ENCODE peak calls at places on chromosomes 3 and 15, in ten cellular contexts. Q is GM23338; T is cardiac muscle cell; W is Caco-2; X is naive thymus-derived CD4-positive, alpha-beta T cell; I is stomach; H is CD8-positive, alpha-beta memory T cell; K is H7; S is HepG2; Y is fibroblast of lung. P is an unnamed sample. For H3K27me3, the result is how much of the 10 kb centered on the place peaks cover.

GRCh38 chr15:67883228-67883773 is 43.5 kb upstream of the RNU6-1 start:
- DNase-seq in Y (no peak), S (no peak), K (peak), X (no peak), I (no peak), H (no peak), Q (no peak), W (no peak), T (peak), P (no peak)

GRCh38 chr15:81481326-81481725 is 107.3 kb upstream of the TMC3 start:
- DNase-seq in W (no peak), X (no peak), S (no peak), Q (no peak), T (no peak), Y (no peak), H (no peak), K (no peak), I (no peak), P (no peak)

GRCh38 chr3:115325539-115325938 is 178.5 kb upstream of the ZBTB20 start:
- DNase-seq in Q (peak), K (peak), X (no peak), I (no peak), T (peak), W (peak), Y (peak), S (peak), H (no peak), P (peak)

GRCh38 chr3:116034797-116035196 is 410.5 kb downstream of the LSAMP start:
- DNase-seq in T (no peak), S (no peak), W (no peak), H (no peak), Q (no peak), K (no peak), Y (no peak), X (no peak), I (no peak), P (no peak)

GRCh38 chr3:188397766-188398705 is 244.1 kb downstream of the LPP start:
- DNase-seq in S (no peak), K (no peak), H (no peak), Y (no peak), I (no peak), W (no peak), T (no peak), X (no peak), Q (no peak), P (no peak)

GRCh38 chr15:85477730-85478129 is 97.3 kb downstream of the AKAP13 start:
- DNase-seq in T (peak), S (no peak), H (no peak), X (no peak), Q (no peak), I (no peak), Y (peak), W (no peak), K (no peak), P (no peak)

GRCh38 chr3:170606675-170607074 is 20.8 kb upstream of the SLC7A14 start:
- DNase-seq in K (no peak), I (no peak), S (no peak), Q (no peak), H (no peak), X (no peak), W (no peak), T (no peak), Y (no peak), P (no peak)

GRCh38 chr3:147604136-147604535 is 195.0 kb downstream of the ZIC1 start:
- DNase-seq in Y (no peak), S (no peak), X (no peak), I (no peak), K (no peak), T (no peak), Q (no peak), H (no peak), W (no peak), P (no peak)

GRCh38 chr3:126548556-126549466 is 9.9 kb downstream of the C3orf22 start:
- DNase-seq in Y (no peak), K (peak), Q (no peak), X (no peak), I (peak), H (no peak), S (no peak), T (no peak), W (no peak), P (no peak)

GRCh38 chr3:48446043-48446424 is 503 bp upstream of the ATRIP start:
- DNase-seq in Y (no peak), T (no peak), S (no peak), I (no peak), H (no peak), Q (no peak), X (no peak), W (no peak), K (peak), P (no peak)

GRCh38 chr15:60478633-60479360 is at the start of gene ICE2:
- DNase-seq in Y (peak), W (peak), H (peak), Q (peak), I (peak), T (peak), K (peak), X (peak), S (peak), P (peak)

GRCh38 chr3:194871143-194871863 is 185.6 kb downstream of the FAM43A start:
- DNase-seq in S (no peak), T (peak), Y (peak), I (peak), K (peak), H (no peak), Q (peak), W (peak), X (no peak), P (no peak)

GRCh38 chr3:184565421-184566211 is 4.0 kb downstream of the EPHB3 start:
- DNase-seq in X (no peak), S (no peak), T (peak), K (peak), H (no peak), W (peak), Q (no peak), Y (peak), I (peak), P (no peak)

GRCh38 chr15:55970286-55970685 is 23.1 kb downstream of the NEDD4 start:
- DNase-seq in S (no peak), Q (no peak), W (no peak), Y (no peak), T (no peak), I (no peak), K (no peak), X (no peak), H (no peak), P (no peak)

DNA sequence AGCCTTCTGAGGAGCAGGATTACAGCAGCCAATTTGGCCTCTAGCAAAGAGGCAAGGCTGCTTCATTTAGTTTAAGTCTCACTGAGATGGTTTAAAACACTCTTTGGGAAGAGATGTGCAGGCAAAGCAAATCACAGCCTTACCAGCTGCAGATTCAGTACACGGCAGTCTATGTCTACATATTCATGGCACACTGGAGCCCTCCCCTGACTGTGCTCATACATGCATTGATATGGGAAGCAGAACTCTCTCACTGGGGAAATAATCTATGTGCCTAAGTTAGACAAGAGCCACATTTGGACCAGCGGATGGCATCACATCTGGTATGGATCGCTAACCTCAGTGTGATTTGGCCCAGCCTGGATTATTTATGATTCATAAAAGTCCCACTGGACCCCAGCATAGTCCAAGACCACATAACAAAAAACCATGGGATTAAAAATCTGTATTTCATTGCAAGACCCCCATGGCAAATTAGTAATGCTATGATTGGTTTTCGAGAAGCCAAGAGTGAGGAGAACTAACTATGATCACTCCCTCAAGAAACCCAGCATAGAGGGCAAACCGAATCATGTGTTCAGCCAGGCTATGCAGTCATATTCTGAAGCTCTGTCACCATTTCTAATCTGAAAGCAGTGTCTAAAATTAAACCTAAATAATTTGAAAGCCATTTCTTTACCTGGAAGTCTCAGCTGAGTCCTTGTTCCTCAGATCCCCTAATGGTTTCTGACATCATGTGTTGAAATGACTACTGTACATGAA is 1.3 kb downstream of the PRICKLE2 start:
- DNase-seq in W (no peak), S (no peak), Q (no peak), X (no peak), Y (peak), T (peak), I (no peak), K (no peak), H (no peak), P (no peak)
- H3K4me3 ChIP-seq in W (no peak), S (no peak), Q (no peak), X (no peak), Y (peak), T (no peak), I (peak), K (no peak), H (no peak), P (no peak)

DNA sequence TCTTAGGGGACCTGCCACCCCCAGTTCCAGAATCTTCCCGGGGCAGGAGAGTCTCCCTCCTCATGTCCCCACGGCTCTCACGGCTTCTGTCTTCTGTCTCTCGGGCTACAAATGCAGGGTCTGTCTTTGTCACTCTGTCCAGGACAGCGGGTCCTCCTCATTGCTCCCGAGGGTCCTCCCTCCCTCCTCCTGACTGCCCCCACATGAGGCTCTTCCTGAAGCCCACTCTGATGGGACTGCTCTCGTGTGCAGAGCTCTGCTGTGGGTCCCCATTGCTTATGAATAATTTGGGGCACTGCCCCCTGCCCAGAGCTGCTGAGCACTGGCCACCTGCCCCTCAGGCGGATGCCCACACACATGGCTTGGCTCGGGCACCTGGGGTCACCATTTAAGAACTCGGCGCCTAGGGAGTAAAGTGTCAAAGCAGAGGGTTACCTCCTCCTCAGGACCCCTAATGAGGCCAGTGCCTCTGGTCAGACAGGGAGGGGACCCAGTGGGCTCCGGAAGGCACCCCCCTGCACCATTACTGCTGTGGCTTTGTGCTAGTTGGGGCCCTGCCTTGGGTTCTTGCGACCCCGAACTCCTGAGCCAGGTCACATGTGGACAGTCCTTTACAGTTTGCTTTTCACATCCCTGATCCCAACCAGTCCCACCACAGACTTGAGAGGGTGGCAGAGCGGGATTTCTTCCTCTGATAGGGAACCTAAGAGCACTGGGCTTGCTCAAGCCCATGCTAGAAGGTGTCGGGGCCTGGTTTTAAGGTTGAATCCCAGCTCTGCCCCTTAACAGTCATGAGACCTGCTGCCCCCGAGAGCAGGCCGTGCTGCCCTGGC is 22.1 kb downstream of the HDAC11 start:
- DNase-seq in W (peak), K (no peak), T (no peak), S (no peak), I (no peak), Q (no peak), X (no peak), H (no peak), Y (no peak), P (no peak)
- H3K27me3 ChIP-seq in W (under half), K (under half), T (under half), S (under half), I (under half), Q (under half), X (under half), H (under half), Y (under half), P (under half)

GRCh38 chr3:129239992-129240391 is 9.4 kb upstream of the COPG1 start:
- DNase-seq in Q (peak), X (no peak), W (no peak), T (no peak), H (no peak), Y (no peak), I (no peak), S (no peak), K (peak), P (no peak)

GRCh38 chr3:129240436-129240835 is 9.0 kb upstream of the COPG1 start:
- DNase-seq in H (no peak), K (no peak), Q (no peak), T (no peak), S (no peak), Y (no peak), X (no peak), I (no peak), W (no peak), P (no peak)

GRCh38 chr3:129235310-129235917 is 14.0 kb upstream of the COPG1 start:
- DNase-seq in Y (no peak), W (no peak), I (no peak), K (no peak), X (no peak), H (no peak), Q (no peak), T (no peak), S (no peak), P (no peak)

GRCh38 chr3:129234441-129234840 is 15.0 kb upstream of the COPG1 start:
- DNase-seq in Q (no peak), H (no peak), X (no peak), I (no peak), S (no peak), K (no peak), Y (no peak), T (no peak), W (no peak), P (no peak)

GRCh38 chr3:129238945-129239705 is 10.3 kb upstream of the COPG1 start:
- DNase-seq in I (no peak), H (no peak), X (no peak), Q (no peak), W (no peak), S (no peak), T (peak), Y (peak), K (no peak), P (no peak)
- H3K4me3 ChIP-seq in I (no peak), H (no peak), X (peak), Q (no peak), W (no peak), S (peak), T (no peak), Y (no peak), K (no peak), P (no peak)

DNA sequence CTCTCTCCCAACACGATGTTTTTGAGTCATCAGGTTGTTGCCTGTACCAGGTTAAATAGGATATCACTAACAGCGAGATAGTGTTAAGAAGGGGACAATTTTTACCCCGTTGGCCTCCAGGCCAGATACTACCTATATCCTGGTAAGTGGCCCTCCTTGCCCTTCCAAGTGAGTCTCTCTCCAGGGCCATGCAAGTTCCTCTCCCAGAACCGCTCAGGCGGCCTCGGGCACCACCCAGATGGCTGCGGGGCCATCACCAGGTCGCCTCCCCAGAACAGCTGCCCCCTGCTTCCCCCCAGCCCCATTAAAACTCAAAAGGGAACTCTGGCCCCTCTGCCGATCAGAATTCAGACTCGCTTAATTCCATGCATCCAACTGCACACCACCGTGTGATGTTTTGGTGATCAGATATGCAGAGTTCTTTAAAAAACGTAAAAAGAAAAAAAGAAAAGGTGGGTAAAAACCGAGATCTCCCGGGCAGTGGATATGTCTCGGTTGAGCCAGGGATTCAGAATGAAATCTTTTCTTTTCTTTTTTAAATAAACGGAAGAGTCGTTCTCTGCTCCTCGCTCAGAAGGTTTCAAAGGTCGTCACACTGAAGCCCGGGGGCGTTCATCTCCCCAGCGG is 1.9 kb upstream of the TRIM71 start:
- DNase-seq in H (no peak), Y (no peak), K (peak), S (no peak), Q (no peak), X (no peak), W (no peak), I (no peak), T (no peak), P (no peak)
- H3K27me3 ChIP-seq in H (under half), Y (under half), K (under half), S (under half), Q (under half), X (under half), W (under half), I (half or more), T (under half), P (under half)

GRCh38 chr15:34099914-34100313 is 1.7 kb downstream of the EMC7 start:
- DNase-seq in X (no peak), S (no peak), T (no peak), K (no peak), H (no peak), Q (no peak), Y (no peak), W (no peak), I (no peak), P (no peak)
- H3K4me3 ChIP-seq in X (no peak), S (peak), T (no peak), K (no peak), H (no peak), Q (no peak), Y (peak), W (no peak), I (peak), P (no peak)

DNA sequence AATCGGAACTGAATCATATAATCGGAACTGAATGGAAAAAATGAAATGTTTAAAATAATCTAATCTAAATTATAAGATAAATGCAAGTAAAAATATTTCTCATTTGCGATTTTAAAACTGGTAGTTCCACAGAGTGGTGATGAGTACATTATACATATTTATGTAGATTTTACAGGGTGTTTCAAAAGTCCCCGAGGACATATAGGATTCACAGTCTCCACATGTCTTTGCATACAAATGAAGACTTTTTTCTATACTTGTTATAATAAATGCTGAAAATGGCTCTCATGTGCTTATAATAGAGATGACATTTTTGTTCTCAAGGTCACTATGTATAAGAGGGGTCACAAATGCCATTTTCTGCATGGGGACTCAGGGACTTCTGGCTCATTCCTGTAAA is 139.5 kb downstream of the PEX5L start:
- DNase-seq in K (no peak), T (no peak), Q (no peak), S (no peak), X (no peak), H (no peak), Y (no peak), I (no peak), W (no peak), P (no peak)
- H3K27me3 ChIP-seq in K (under half), T (under half), Q (under half), S (under half), X (under half), H (under half), Y (under half), I (under half), W (under half), P (under half)

GRCh38 chr15:27762471-27762870 is 336.6 kb downstream of the OCA2 start:
- DNase-seq in Q (no peak), S (no peak), X (no peak), I (no peak), T (no peak), Y (no peak), H (no peak), W (no peak), K (no peak), P (no peak)

GRCh38 chr15:27752682-27753081 is 346.4 kb downstream of the OCA2 start:
- DNase-seq in K (no peak), Q (no peak), S (no peak), Y (peak), T (no peak), H (no peak), I (no peak), W (no peak), X (no peak), P (no peak)

DNA sequence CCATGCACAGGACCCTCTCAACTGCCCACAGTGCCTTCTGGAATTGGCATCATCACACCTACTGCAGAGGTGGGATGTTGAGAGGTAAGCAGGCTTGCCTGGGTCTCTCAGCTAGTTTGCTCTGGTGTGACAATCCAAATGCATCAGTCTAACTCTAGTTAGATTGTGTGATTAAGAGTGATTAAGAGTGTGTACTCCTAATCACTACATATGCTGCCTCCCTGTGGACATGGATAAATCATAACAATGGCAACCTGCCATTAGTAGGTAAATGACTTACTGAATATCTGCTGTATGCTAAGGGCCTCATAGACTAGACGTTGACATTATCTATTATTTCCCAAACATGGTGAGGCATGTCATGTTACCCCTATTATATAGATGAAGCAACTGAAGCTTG is 342.1 kb downstream of the OCA2 start:
- DNase-seq in H (no peak), S (no peak), T (no peak), W (no peak), I (no peak), Q (no peak), X (no peak), Y (no peak), K (no peak), P (no peak)
- H3K4me3 ChIP-seq in H (no peak), S (no peak), T (no peak), W (no peak), I (no peak), Q (no peak), X (no peak), Y (no peak), K (no peak), P (no peak)

GRCh38 chr15:72406936-72407335 is 8.8 kb downstream of the TMEM202 start:
- DNase-seq in Q (no peak), S (no peak), T (no peak), W (no peak), H (no peak), K (no peak), Y (no peak), I (no peak), X (no peak), P (no peak)
- H3K27me3 ChIP-seq in Q (under half), S (under half), T (under half), W (under half), H (under half), K (under half), Y (under half), I (under half), X (under half), P (under half)